ENCODE peak calls at places on chromosomes 4 and X, in four cellular contexts. T is endothelial cell, J is GM13976, W is cardiac muscle cell. Y is an unnamed sample.

GRCh38 chr4:3308691-3309090 is 15.9 kb downstream of the RGS12 start:
- DNase-seq in T (no peak), J (no peak), W (no peak), Y (no peak)

GRCh38 chr4:143343276-143343831 is 6.7 kb downstream of the GAB1 start:
- DNase-seq in T (no peak), J (no peak), W (no peak), Y (no peak)

GRCh38 chr4:147492761-147493160 is 11.9 kb downstream of the EDNRA start:
- DNase-seq in T (no peak), J (no peak), W (no peak), Y (no peak)

GRCh38 chr4:151315212-151315886 is 10.1 kb downstream of the SH3D19 start:
- DNase-seq in T (no peak), J (no peak), W (no peak), Y (no peak)

GRCh38 chr4:155407480-155407879 is 30.7 kb upstream of the MAP9 start:
- DNase-seq in T (no peak), J (no peak), W (no peak), Y (no peak)

GRCh38 chr4:151611960-151612359 is 148.8 kb downstream of the GATB start:
- DNase-seq in T (no peak), J (no peak), W (no peak), Y (no peak)

GRCh38 chr4:31016322-31017061 is 296.3 kb downstream of the PCDH7 start:
- DNase-seq in T (no peak), J (no peak), W (no peak), Y (no peak)

GRCh38 chr4:4856071-4857000 is 3.1 kb upstream of the MSX1 start:
- DNase-seq in T (no peak), J (no peak), W (no peak), Y (no peak)

GRCh38 chr4:56656346-56656643 is 24.8 kb downstream of the HOPX start:
- DNase-seq in T (peak), J (peak), W (no peak), Y (no peak)

GRCh38 chrX:32395878-32396277 is 815.5 kb downstream of the DMD start:
- DNase-seq in T (no peak), J (no peak), W (no peak), Y (no peak)

GRCh38 chr4:69760455-69760854 is at the start of gene SULT1B1:
- DNase-seq in T (no peak), J (no peak), W (no peak), Y (no peak)

GRCh38 chr4:38783109-38783460 is 295 bp upstream of the TLR10 start:
- DNase-seq in T (no peak), J (no peak), W (no peak), Y (no peak)
- TF ChIP-seq CTCF in T (no peak), J (no peak), W (no peak), Y (no peak)

DNA sequence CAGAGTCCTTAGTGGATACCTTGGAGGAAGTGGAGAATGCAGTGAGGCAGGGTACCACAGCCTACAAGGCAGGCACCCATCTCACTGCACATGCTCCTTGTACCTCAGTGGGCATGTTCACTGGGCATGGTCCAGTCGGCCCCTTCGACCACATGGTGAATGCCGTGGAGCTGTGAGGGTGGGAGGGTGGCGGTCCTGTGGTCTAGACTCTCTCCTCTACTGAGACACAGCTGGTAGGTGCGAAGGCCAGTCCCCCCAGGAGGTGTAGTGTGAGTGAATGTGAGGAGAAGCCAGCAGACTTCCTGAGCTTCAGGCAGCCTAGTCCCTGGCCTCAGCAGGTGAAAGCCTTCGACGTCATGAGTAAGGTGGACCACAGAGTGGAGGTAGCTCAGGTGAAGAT is 12.2 kb downstream of the XAGE2 start:
- DNase-seq in T (no peak), J (no peak), W (no peak), Y (no peak)
- TF ChIP-seq CTCF in T (no peak), J (no peak), W (no peak), Y (no peak)

GRCh38 chr4:108352664-108353308 is 184.1 kb upstream of the LEF1 start:
- DNase-seq in T (no peak), J (no peak), W (no peak), Y (no peak)
- TF ChIP-seq CTCF in T (no peak), J (no peak), W (no peak), Y (no peak)

DNA sequence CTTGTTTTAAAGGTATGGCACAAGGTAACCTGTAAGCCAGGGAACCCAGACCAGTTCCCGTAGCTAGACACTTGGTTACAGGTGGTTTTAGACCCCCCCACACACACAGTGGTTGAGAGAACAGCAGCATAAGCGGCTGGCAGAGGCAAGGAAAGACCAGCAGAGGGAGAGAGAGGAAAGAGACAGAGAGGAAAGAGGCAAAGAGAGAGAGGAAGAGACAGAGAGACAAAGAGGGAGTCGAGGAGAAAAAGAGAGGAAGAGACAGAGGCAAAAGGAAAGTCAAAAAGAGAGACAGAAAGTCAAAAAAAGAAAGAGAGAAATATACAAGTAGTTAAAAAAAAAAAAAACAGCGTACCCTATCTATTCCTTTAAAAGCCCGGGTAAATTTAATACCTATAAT is 19.5 kb upstream of the PCSK1N start:
- DNase-seq in T (no peak), J (no peak), W (no peak), Y (no peak)
- TF ChIP-seq CTCF in T (no peak), J (no peak), W (peak), Y (no peak)

GRCh38 chrX:40079572-40079971 is 18.2 kb downstream of the BCOR start:
- DNase-seq in T (no peak), J (no peak), W (no peak), Y (no peak)
- TF ChIP-seq CTCF in T (no peak), J (no peak), W (no peak), Y (no peak)